ENCODE peak calls at places on chromosomes 5 and 9, in eight cellular contexts. Q, J, Z, W, E, Y, I and B are unnamed samples.

GRCh38 chr5:93621340-93621872 is 38.4 kb downstream of the NR2F1 start:
- DNase-seq in Q (no peak), J (peak), Z (peak), W (no peak), E (no peak), Y (peak), I (peak), B (peak)

GRCh38 chr9:133221177-133221809 is 12.2 kb upstream of the OBP2B start:
- DNase-seq in Q (no peak), J (no peak), Z (no peak), W (peak), E (no peak), Y (no peak), I (no peak), B (no peak)

GRCh38 chr9:31587176-31587575 is 797.3 kb upstream of the ACO1 start:
- DNase-seq in Q (no peak), J (no peak), Z (no peak), W (no peak), E (no peak), Y (no peak), I (no peak), B (no peak)

GRCh38 chr9:34884732-34885131 is 73.4 kb upstream of the PHF24 start:
- DNase-seq in Q (no peak), J (no peak), Z (no peak), W (peak), E (no peak), Y (no peak), I (no peak), B (no peak)

GRCh38 chr5:59238126-59238902 is 655.2 kb downstream of the PDE4D start:
- DNase-seq in Q (no peak), J (no peak), Z (no peak), W (peak), E (no peak), Y (no peak), I (no peak), B (no peak)

GRCh38 chr5:143569213-143569663 is 165.8 kb upstream of the NR3C1 start:
- DNase-seq in Q (no peak), J (no peak), Z (no peak), W (no peak), E (peak), Y (no peak), I (no peak), B (no peak)

GRCh38 chr9:6024035-6024554 is 8.7 kb upstream of the RANBP6 start:
- DNase-seq in Q (no peak), J (no peak), Z (peak), W (peak), E (no peak), Y (peak), I (no peak), B (no peak)

GRCh38 chr5:176402684-176403083 is 13.7 kb downstream of the CLTB start:
- DNase-seq in Q (no peak), J (no peak), Z (no peak), W (no peak), E (no peak), Y (no peak), I (no peak), B (no peak)

GRCh38 chr9:119533509-119533908 is 164.3 kb upstream of the BRINP1 start:
- DNase-seq in Q (no peak), J (no peak), Z (no peak), W (no peak), E (no peak), Y (no peak), I (no peak), B (no peak)

GRCh38 chr5:57102905-57103255 is 71.0 kb upstream of the GPBP1 start:
- DNase-seq in Q (no peak), J (no peak), Z (no peak), W (no peak), E (no peak), Y (no peak), I (no peak), B (no peak)

GRCh38 chr5:31811210-31811609 is 172.3 kb downstream of the PDZD2 start:
- DNase-seq in Q (peak), J (no peak), Z (no peak), W (no peak), E (peak), Y (peak), I (no peak), B (no peak)

GRCh38 chr5:15215056-15215455 is 284.9 kb upstream of the FBXL7 start:
- DNase-seq in Q (no peak), J (no peak), Z (no peak), W (no peak), E (no peak), Y (no peak), I (no peak), B (no peak)

GRCh38 chr9:86485359-86485758 is 131.1 kb upstream of the TUT7 start:
- DNase-seq in Q (no peak), J (no peak), Z (no peak), W (peak), E (no peak), Y (no peak), I (no peak), B (no peak)

GRCh38 chr5:45261125-45261524 is 435.1 kb downstream of the HCN1 start:
- DNase-seq in Q (no peak), J (no peak), Z (no peak), W (no peak), E (no peak), Y (no peak), I (no peak), B (no peak)

GRCh38 chr9:128292009-128292408 is 15.9 kb downstream of the SWI5 start:
- DNase-seq in Q (no peak), J (no peak), Z (no peak), W (no peak), E (no peak), Y (no peak), I (no peak), B (no peak)

GRCh38 chr5:109611505-109611904 is 78.2 kb upstream of the MAN2A1 start:
- DNase-seq in Q (no peak), J (no peak), Z (no peak), W (no peak), E (no peak), Y (peak), I (no peak), B (no peak)

GRCh38 chr9:113564804-113565237 is 101.3 kb downstream of the RGS3 start:
- DNase-seq in Q (no peak), J (peak), Z (no peak), W (no peak), E (peak), Y (peak), I (peak), B (no peak)

GRCh38 chr5:133421394-133421793 is 190.9 kb downstream of the FSTL4 start:
- DNase-seq in Q (no peak), J (peak), Z (peak), W (peak), E (peak), Y (peak), I (no peak), B (no peak)

GRCh38 chr9:105757496-105758251 is 63.3 kb downstream of the TMEM38B start:
- DNase-seq in Q (no peak), J (no peak), Z (no peak), W (no peak), E (peak), Y (peak), I (no peak), B (no peak)

GRCh38 chr9:82763631-82764030 is 299.3 kb downstream of the RASEF start:
- DNase-seq in Q (no peak), J (no peak), Z (no peak), W (peak), E (no peak), Y (no peak), I (no peak), B (no peak)

GRCh38 chr5:33649801-33650482 is 209.2 kb downstream of the TARS1 start:
- DNase-seq in Q (peak), J (no peak), Z (no peak), W (no peak), E (peak), Y (no peak), I (no peak), B (no peak)

GRCh38 chr9:12955510-12956163 is 180.8 kb downstream of the LURAP1L start:
- DNase-seq in Q (no peak), J (no peak), Z (no peak), W (no peak), E (no peak), Y (peak), I (no peak), B (no peak)

GRCh38 chr9:134698587-134699342 is 57.2 kb downstream of the COL5A1 start:
- DNase-seq in Q (no peak), J (peak), Z (peak), W (peak), E (peak), Y (peak), I (no peak), B (peak)

GRCh38 chr5:139670369-139671095 is 22.4 kb downstream of the CXXC5 start:
- DNase-seq in Q (no peak), J (no peak), Z (no peak), W (peak), E (no peak), Y (peak), I (no peak), B (no peak)

GRCh38 chr5:42423285-42424152 is at the start of gene GHR:
- DNase-seq in Q (peak), J (peak), Z (peak), W (peak), E (peak), Y (peak), I (peak), B (peak)

GRCh38 chr9:124934290-124934689 is 6.6 kb downstream of the GOLGA1 start:
- DNase-seq in Q (peak), J (no peak), Z (no peak), W (peak), E (peak), Y (no peak), I (no peak), B (no peak)

GRCh38 chr5:150486402-150487198 is 21.3 kb upstream of the NDST1 start:
- DNase-seq in Q (no peak), J (peak), Z (peak), W (peak), E (peak), Y (peak), I (no peak), B (peak)

GRCh38 chr5:172648008-172648359 is 6.9 kb downstream of the NEURL1B start:
- DNase-seq in Q (no peak), J (no peak), Z (no peak), W (no peak), E (no peak), Y (peak), I (no peak), B (no peak)

GRCh38 chr5:3348576-3349535 is 246.8 kb upstream of the IRX1 start:
- DNase-seq in Q (no peak), J (peak), Z (no peak), W (no peak), E (no peak), Y (no peak), I (no peak), B (peak)

GRCh38 chr9:114224247-114224610 is 68.9 kb downstream of the COL27A1 start:
- DNase-seq in Q (no peak), J (no peak), Z (no peak), W (no peak), E (peak), Y (no peak), I (no peak), B (no peak)

GRCh38 chr9:122190597-122191381 is 31.1 kb downstream of the MORN5 start:
- DNase-seq in Q (no peak), J (peak), Z (no peak), W (peak), E (no peak), Y (no peak), I (peak), B (no peak)

GRCh38 chr5:140182803-140183367 is 7.9 kb downstream of the CYSTM1 start:
- DNase-seq in Q (no peak), J (no peak), Z (no peak), W (no peak), E (peak), Y (peak), I (no peak), B (no peak)

GRCh38 chr5:135020111-135020895 is 13.7 kb downstream of the PITX1 start:
- DNase-seq in Q (no peak), J (no peak), Z (no peak), W (no peak), E (no peak), Y (no peak), I (peak), B (no peak)

GRCh38 chr5:16674750-16675149 is 58.0 kb upstream of the RETREG1 start:
- DNase-seq in Q (no peak), J (no peak), Z (no peak), W (no peak), E (no peak), Y (no peak), I (no peak), B (no peak)

GRCh38 chr5:141359790-141360426 is at the start of gene PCDHGB2:
- DNase-seq in Q (no peak), J (no peak), Z (peak), W (peak), E (peak), Y (peak), I (no peak), B (no peak)
- TF ChIP-seq CTCF in Q (peak), J (no peak), Z (peak), W (peak), E (peak), Y (peak), I (peak), B (no peak)

GRCh38 chr5:142149363-142149762 is 40.8 kb downstream of the NDFIP1 start:
- DNase-seq in Q (no peak), J (no peak), Z (no peak), W (no peak), E (no peak), Y (no peak), I (no peak), B (no peak)

GRCh38 chr5:142141463-142141862 is 32.9 kb downstream of the NDFIP1 start:
- DNase-seq in Q (no peak), J (no peak), Z (no peak), W (no peak), E (no peak), Y (peak), I (no peak), B (no peak)

GRCh38 chr5:142145106-142145900 is 36.7 kb downstream of the NDFIP1 start:
- DNase-seq in Q (peak), J (no peak), Z (peak), W (peak), E (peak), Y (peak), I (no peak), B (peak)

GRCh38 chr5:142143878-142144277 is 35.3 kb downstream of the NDFIP1 start:
- DNase-seq in Q (peak), J (no peak), Z (no peak), W (peak), E (peak), Y (peak), I (no peak), B (no peak)
- TF ChIP-seq CTCF in Q (peak), J (peak), Z (peak), W (peak), E (peak), Y (peak), I (peak), B (peak)

DNA sequence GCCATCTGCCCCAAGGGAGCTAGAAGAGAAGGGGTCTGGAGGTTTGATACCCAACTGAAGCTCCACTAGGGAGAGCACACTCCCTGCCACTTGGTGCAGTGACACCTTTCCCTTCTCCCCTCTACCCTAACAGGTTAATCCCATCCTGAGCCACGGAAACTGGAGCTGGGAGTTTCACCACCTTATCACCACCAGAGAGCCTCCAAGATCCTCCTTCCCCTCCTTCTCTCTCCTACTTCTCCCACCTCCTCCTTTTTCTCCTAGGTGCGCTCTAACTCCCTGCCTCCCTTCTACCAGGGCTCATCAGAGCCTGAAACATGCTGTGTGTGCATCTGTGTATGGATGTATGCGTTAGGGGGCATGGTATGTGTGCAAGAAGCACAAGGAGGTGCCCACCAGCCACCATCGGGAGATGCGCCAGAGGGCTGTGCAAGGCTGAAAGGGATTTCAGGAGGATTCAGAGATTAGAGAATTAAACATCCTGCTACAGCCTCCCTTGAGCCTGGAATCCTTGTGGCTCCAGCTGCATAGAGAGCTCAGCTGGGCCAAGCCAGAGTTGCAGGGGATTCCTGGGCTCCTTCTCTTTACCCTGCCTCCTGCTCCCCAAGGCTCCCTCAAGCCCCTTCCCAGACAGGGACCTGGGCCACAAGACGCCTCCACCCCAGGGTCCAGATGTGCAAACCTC is 89.8 kb downstream of the PCDH1 start:
- DNase-seq in Q (no peak), J (no peak), Z (no peak), W (no peak), E (no peak), Y (no peak), I (no peak), B (no peak)
- TF ChIP-seq CTCF in Q (no peak), J (no peak), Z (no peak), W (no peak), E (no peak), Y (no peak), I (no peak), B (no peak)

GRCh38 chr5:137575211-137575610 is 76.1 kb upstream of the SPOCK1 start:
- DNase-seq in Q (no peak), J (no peak), Z (no peak), W (no peak), E (no peak), Y (no peak), I (no peak), B (no peak)

GRCh38 chr5:137583129-137583528 is 84.0 kb upstream of the SPOCK1 start:
- DNase-seq in Q (no peak), J (no peak), Z (no peak), W (no peak), E (no peak), Y (no peak), I (no peak), B (no peak)

GRCh38 chr5:137582218-137582617 is 83.1 kb upstream of the SPOCK1 start:
- DNase-seq in Q (no peak), J (no peak), Z (no peak), W (no peak), E (no peak), Y (peak), I (no peak), B (no peak)

GRCh38 chr5:137575847-137576246 is 76.7 kb upstream of the SPOCK1 start:
- DNase-seq in Q (no peak), J (no peak), Z (no peak), W (no peak), E (no peak), Y (peak), I (no peak), B (no peak)

DNA sequence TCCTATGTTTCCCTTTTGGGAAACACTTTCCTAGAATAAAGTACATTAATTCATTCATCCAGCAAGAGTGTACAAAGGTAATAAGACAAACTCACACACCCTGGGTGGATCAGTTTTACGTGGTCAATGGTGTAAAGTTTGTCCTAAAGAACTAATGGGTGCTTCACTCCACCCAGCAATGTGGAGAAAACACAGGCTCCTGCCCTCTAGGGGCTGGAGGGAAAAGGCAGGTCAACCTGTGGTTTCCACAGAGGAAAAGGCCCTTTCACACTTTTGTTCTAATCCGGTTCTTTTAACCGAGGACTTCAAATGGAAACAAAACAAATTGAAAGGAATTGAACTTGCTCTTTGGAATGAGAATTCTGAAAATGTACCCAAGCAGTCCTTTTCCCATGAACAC is 80.9 kb upstream of the SPOCK1 start:
- DNase-seq in Q (no peak), J (no peak), Z (peak), W (no peak), E (no peak), Y (no peak), I (no peak), B (no peak)
- TF ChIP-seq CTCF in Q (peak), J (no peak), Z (no peak), W (peak), E (peak), Y (peak), I (peak), B (peak)

GRCh38 chr5:96219580-96220281 is 213.3 kb downstream of the PCSK1 start:
- DNase-seq in Q (no peak), J (no peak), Z (no peak), W (peak), E (peak), Y (no peak), I (no peak), B (no peak)
- TF ChIP-seq CTCF in Q (no peak), J (no peak), Z (no peak), W (no peak), E (no peak), Y (no peak), I (no peak), B (no peak)

DNA sequence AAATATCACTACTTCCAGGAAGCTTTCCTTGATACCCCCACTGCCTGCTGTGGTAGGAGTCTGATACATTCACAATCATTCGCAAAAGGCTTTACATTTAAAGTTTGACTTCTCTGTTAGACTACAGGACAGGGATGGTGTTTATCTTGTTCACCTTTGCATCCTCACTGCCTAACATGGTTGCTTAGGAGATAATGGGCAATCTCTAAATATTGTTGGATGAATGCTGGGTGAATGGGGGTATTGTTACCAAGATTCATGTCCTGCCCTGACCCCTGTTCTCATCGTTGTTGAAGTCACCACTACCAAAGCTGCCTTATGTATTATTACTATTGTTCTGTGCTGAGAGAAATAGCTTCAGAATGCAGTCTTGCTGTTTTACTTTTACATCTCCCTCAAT is 7.7 kb upstream of the TMEFF1 start:
- DNase-seq in Q (no peak), J (no peak), Z (no peak), W (no peak), E (no peak), Y (no peak), I (no peak), B (no peak)
- TF ChIP-seq CTCF in Q (no peak), J (no peak), Z (no peak), W (no peak), E (no peak), Y (no peak), I (no peak), B (no peak)